ENCODE peak calls at places on chromosomes 13 and 19, in four cellular contexts. O is CD4-positive, CD25-positive, alpha-beta regulatory T cell; A is GM12878; Z is GM23248. N is an unnamed sample.

GRCh38 chr19:17234911-17235617 is 9.0 kb downstream of the OCEL1 start:
- DNase-seq in Z (peak; percentile 73), O (peak; percentile 42), A (no peak), N (no peak)

GRCh38 chr13:52061587-52061986 is 37.1 kb downstream of the UTP14C start:
- DNase-seq in Z (peak; percentile 27), O (no peak), A (no peak), N (no peak)

GRCh38 chr13:34833562-34834182 is 108.4 kb upstream of the NBEA start:
- DNase-seq in A (no peak), Z (peak; percentile 52), O (no peak), N (peak; percentile 20)

GRCh38 chr13:113898391-113898790 is 34.5 kb upstream of the GAS6 start:
- DNase-seq in Z (no peak), O (no peak), A (no peak), N (no peak)

GRCh38 chr13:41995946-41996345 is 35.0 kb upstream of the VWA8 start:
- DNase-seq in O (no peak), Z (peak; percentile 64), A (no peak), N (no peak)

GRCh38 chr19:11905928-11906327 is 18.3 kb downstream of the ZNF69 start:
- DNase-seq in Z (no peak), A (no peak), O (no peak), N (no peak)

GRCh38 chr19:27974082-27974513 is 1238.9 kb downstream of the UQCRFS1 start:
- DNase-seq in O (no peak), A (peak; percentile 25), Z (peak; percentile 69), N (no peak)

GRCh38 chr13:79995334-79995733 is 345.6 kb downstream of the SPRY2 start:
- DNase-seq in Z (peak; percentile 95), A (no peak), O (no peak), N (no peak)

GRCh38 chr13:76330756-76331155 is 555.4 kb downstream of the KCTD12 start:
- DNase-seq in A (no peak), Z (no peak), O (no peak), N (no peak)

GRCh38 chr19:15476334-15476733 is 3.0 kb downstream of the PGLYRP2 start:
- DNase-seq in A (no peak), Z (no peak), O (no peak), N (no peak)

GRCh38 chr19:41540041-41540695 is 35.8 kb upstream of the CEACAM21 start:
- DNase-seq in A (no peak), O (no peak), Z (no peak), N (no peak)

GRCh38 chr13:109622006-109622405 is 164.4 kb downstream of the IRS2 start:
- DNase-seq in Z (no peak), O (no peak), A (no peak), N (no peak)

GRCh38 chr19:11587973-11588631 is 9.2 kb upstream of the ZNF627 start:
- DNase-seq in Z (no peak), A (no peak), O (no peak), N (no peak)

GRCh38 chr13:102401305-102401704 is 543 bp downstream of the FGF14 start:
- DNase-seq in Z (peak; percentile 31), A (no peak), O (no peak), N (no peak)

GRCh38 chr19:40503300-40503699 is 36.5 kb downstream of the SPTBN4 start:
- DNase-seq in O (no peak), A (no peak), Z (no peak), N (no peak)

GRCh38 chr19:19554074-19555023 is 16.3 kb downstream of the CILP2 start:
- DNase-seq in A (no peak), O (peak; percentile 26), Z (peak; percentile 71), N (no peak)

GRCh38 chr13:71880753-71881541 is 13.9 kb upstream of the DACH1 start:
- DNase-seq in A (no peak), Z (no peak), O (no peak), N (no peak)

GRCh38 chr19:14006766-14007562 is 844 bp upstream of the RFX1 start:
- DNase-seq in Z (no peak), O (no peak), A (no peak), N (peak; percentile 60)

GRCh38 chr13:32354040-32354439 is 38.7 kb downstream of the BRCA2 start:
- DNase-seq in A (no peak), Z (no peak), O (no peak), N (no peak)

GRCh38 chr13:39916330-39916729 is 260.9 kb downstream of the COG6 start:
- DNase-seq in A (no peak), O (no peak), Z (peak; percentile 7), N (no peak)

GRCh38 chr13:46992383-46992952 is 95.6 kb upstream of the HTR2A start:
- DNase-seq in A (no peak), Z (peak; percentile 21), O (no peak), N (no peak)

GRCh38 chr19:30897034-30897433 is 452.2 kb downstream of the TSHZ3 start:
- DNase-seq in Z (no peak), A (no peak), O (no peak), N (no peak)

GRCh38 chr19:12796146-12797071 is 5.1 kb downstream of the JUNB start:
- DNase-seq in Z (peak; percentile 85), A (no peak), O (peak; percentile 67), N (peak; percentile 92)

GRCh38 chr19:45999653-46000121 is 4.4 kb downstream of the CCDC61 start:
- DNase-seq in A (no peak), Z (peak; percentile 55), O (no peak), N (no peak)

GRCh38 chr19:29098863-29099481 is 114.0 kb downstream of the UQCRFS1 start:
- DNase-seq in A (no peak), Z (peak; percentile 98), O (no peak), N (no peak)

GRCh38 chr13:113981611-113982295 is 7.9 kb upstream of the C13orf46 start:
- DNase-seq in A (no peak), Z (no peak), O (no peak), N (no peak)

GRCh38 chr19:45955905-45956608 is 17.6 kb downstream of the NOVA2 start:
- DNase-seq in A (no peak), Z (no peak), O (no peak), N (no peak)

DNA sequence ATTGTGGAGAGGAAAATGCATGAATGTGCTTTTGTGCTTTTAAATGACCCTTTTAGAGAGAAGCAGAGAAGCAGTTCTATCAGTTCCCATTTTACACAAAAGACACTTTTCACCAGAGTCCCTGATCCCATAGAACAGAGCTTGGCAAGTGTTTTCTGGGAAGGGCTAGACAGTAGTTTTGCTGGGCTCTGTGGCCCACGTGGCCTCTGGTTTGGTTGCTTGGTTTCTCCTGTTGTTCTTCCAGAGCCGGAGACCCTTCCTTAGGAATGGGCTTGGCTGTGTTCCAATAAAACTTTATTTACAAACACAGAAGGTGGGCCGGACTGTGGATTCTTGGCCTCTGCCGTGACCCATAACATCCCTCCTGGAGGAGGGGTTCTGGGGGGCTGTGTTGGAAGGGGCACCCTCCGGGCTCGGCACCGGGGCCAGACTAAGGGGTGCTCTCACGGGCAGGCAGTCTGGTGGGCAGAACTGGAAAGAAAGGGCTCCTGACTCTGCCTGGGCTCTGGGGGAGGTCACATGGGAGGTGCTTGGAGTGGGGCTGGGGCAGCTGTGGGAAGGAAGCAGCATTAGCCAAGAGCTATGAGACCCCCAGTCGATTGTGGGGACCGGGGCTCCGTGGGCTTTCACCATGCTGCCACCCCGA is 3.2 kb downstream of the SPPL2B start:
- DNase-seq in A (no peak), Z (no peak), O (no peak), N (no peak)
- H3K27ac ChIP-seq in A (peak overlapping the region; percentile 13), Z (no peak overlapping the region), O (no peak overlapping the region), N (no peak overlapping the region)

GRCh38 chr13:99553033-99553432 is 51.8 kb downstream of the TM9SF2 start:
- DNase-seq in Z (no peak), A (no peak), O (no peak), N (no peak)

GRCh38 chr13:99558570-99559180 is 57.4 kb downstream of the TM9SF2 start:
- DNase-seq in A (no peak), O (no peak), Z (peak; percentile 8), N (no peak)

GRCh38 chr13:99556867-99557443 is 55.7 kb downstream of the TM9SF2 start:
- DNase-seq in O (no peak), Z (no peak), A (no peak), N (no peak)

GRCh38 chr13:99559560-99559959 is 58.3 kb downstream of the TM9SF2 start:
- DNase-seq in A (no peak), O (no peak), Z (no peak), N (no peak)

GRCh38 chr13:99555149-99555548 is 53.9 kb downstream of the TM9SF2 start:
- DNase-seq in A (no peak), O (no peak), Z (no peak), N (no peak)
- H3K4me3 ChIP-seq in A (no peak overlapping the region), O (no peak overlapping the region), Z (no peak overlapping the region), N (no peak overlapping the region)

GRCh38 chr19:5309438-5310204 is 31.0 kb downstream of the PTPRS start:
- DNase-seq in Z (peak; percentile 52), A (no peak), O (no peak), N (no peak)

GRCh38 chr19:5306531-5306930 is 34.1 kb downstream of the PTPRS start:
- DNase-seq in A (no peak), Z (no peak), O (no peak), N (no peak)

GRCh38 chr19:5312058-5312457 is 28.6 kb downstream of the PTPRS start:
- DNase-seq in O (no peak), Z (no peak), A (no peak), N (no peak)

GRCh38 chr19:5307655-5308054 is 33.0 kb downstream of the PTPRS start:
- DNase-seq in Z (no peak), O (no peak), A (no peak), N (no peak)

DNA sequence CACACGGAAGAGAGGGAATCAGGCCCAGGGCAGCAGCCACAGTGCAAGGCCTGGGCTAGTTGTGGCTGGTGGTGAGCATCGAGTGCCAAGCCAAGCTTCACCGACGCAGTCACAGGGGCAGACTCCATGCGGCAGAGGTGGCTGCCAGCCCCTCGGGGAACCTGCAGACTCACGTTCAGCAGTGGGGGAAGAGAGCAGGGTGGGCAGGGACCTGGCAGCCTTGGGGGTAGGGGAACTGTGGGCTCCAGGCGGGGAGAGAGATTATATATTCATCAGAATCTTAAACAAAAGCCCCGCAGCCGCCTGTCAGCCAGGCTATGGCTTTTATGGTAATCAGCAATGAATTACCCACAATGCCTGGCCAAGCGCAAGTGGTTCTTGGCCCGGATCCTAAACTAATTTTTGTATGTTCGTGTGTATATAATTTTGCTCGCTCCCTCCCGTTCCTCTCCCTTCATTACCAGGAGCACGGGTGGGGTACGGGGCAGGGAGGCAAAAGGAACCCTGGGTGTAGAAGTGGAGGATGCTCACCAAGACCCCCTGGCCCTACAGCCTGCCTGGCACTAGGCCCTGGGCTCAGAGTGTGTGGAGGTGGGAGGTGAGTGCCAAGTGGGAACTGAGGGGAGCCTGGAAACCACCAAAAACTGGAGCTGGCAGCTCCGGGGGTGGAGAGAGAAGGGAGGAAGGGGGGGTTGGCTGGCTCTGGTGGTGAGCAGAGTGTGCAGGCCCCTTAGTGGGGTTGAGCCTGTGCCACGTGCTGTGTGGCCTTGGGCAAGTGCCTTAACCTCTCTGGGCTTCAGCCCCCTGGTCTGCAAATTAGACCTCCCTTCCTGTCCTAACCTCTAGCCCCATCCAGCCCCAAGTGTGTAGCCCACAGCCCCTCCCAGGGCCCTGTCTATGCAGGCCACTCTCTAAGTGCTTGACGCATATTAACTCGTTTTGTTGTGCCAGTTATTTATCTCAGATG is 31.9 kb downstream of the PTPRS start:
- DNase-seq in A (no peak), Z (peak; percentile 68), O (no peak), N (no peak)
- H3K27ac ChIP-seq in A (no peak overlapping the region), Z (peak overlapping the region; percentile 43), O (no peak overlapping the region), N (no peak overlapping the region)

GRCh38 chr13:73698859-73699258 is 435.3 kb downstream of the KLF12 start:
- DNase-seq in O (no peak), A (no peak), Z (peak; percentile 22), N (no peak)

GRCh38 chr13:73708393-73708985 is 425.7 kb downstream of the KLF12 start:
- DNase-seq in Z (peak; percentile 71), A (no peak), O (peak; percentile 32), N (no peak)

GRCh38 chr13:73704587-73704986 is 429.6 kb downstream of the KLF12 start:
- DNase-seq in Z (no peak), A (no peak), O (no peak), N (no peak)

GRCh38 chr13:73702419-73703071 is 431.7 kb downstream of the KLF12 start:
- DNase-seq in Z (no peak), A (peak; percentile 21), O (peak; percentile 8), N (no peak)

GRCh38 chr13:73703606-73704005 is 430.6 kb downstream of the KLF12 start:
- DNase-seq in Z (no peak), O (no peak), A (no peak), N (no peak)
- H3K4me3 ChIP-seq in Z (no peak overlapping the region), O (no peak overlapping the region), A (no peak overlapping the region), N (no peak overlapping the region)

N was measured in iPS DF 6.9.